ENCODE peak calls at places on chromosomes 11 and 22, in four cellular contexts. V is K562, U is HCT116, A is HepG2. E is an unnamed sample. For H3K9me3, the result is how much of the 10 kb centered on the place peaks cover.

GRCh38 chr11:111702623-111703022 is 63.6 kb downstream of the PPP2R1B start:
- DNase-seq in U (no peak), V (no peak), A (no peak), E (no peak)

GRCh38 chr11:21250196-21250595 is 580.8 kb downstream of the NELL1 start:
- DNase-seq in A (no peak), V (no peak), U (no peak), E (no peak)

GRCh38 chr11:46075168-46075567 is 46.1 kb downstream of the PHF21A start:
- DNase-seq in U (no peak), A (no peak), V (peak), E (peak)

GRCh38 chr11:118895093-118896039 is 11.7 kb downstream of the CXCR5 start:
- DNase-seq in V (no peak), U (no peak), A (no peak), E (no peak)

GRCh38 chr11:38274031-38274430 is 1676.0 kb upstream of the RAG2 start:
- DNase-seq in V (no peak), U (no peak), A (no peak), E (no peak)

GRCh38 chr11:67253872-67254624 is 12.2 kb upstream of the GRK2 start:
- DNase-seq in U (no peak), V (no peak), A (no peak), E (no peak)

GRCh38 chr22:43529954-43530863 is 118.4 kb downstream of the MPPED1 start:
- DNase-seq in V (no peak), A (no peak), U (no peak), E (no peak)

GRCh38 chr11:45179686-45180085 is 33.2 kb downstream of the PRDM11 start:
- DNase-seq in U (no peak), A (no peak), V (no peak), E (no peak)

GRCh38 chr11:130675456-130675855 is 227.0 kb downstream of the ADAMTS15 start:
- DNase-seq in A (no peak), U (no peak), V (no peak), E (no peak)

GRCh38 chr11:7449196-7449840 is 36.0 kb upstream of the OLFML1 start:
- DNase-seq in U (no peak), V (no peak), A (no peak), E (no peak)

GRCh38 chr22:25139062-25139461 is 60.6 kb upstream of the CRYBB3 start:
- DNase-seq in V (no peak), A (no peak), U (no peak), E (no peak)

GRCh38 chr22:27335102-27335660 is 466.4 kb downstream of the MN1 start:
- DNase-seq in U (no peak), A (no peak), V (no peak), E (no peak)

GRCh38 chr11:74019860-74020259 is 11.0 kb upstream of the UCP3 start:
- DNase-seq in U (no peak), V (no peak), A (no peak), E (no peak)

GRCh38 chr11:64086263-64086938 is 50.7 kb downstream of the FLRT1 start:
- DNase-seq in U (no peak), V (no peak), A (no peak), E (no peak)

GRCh38 chr11:65859812-65860277 is 388 bp upstream of the MUS81 start:
- DNase-seq in U (no peak), V (no peak), A (no peak), E (no peak)

GRCh38 chr22:33909075-33909458 is 11.2 kb downstream of the LARGE1 start:
- DNase-seq in V (no peak), U (no peak), A (peak), E (no peak)

GRCh38 chr11:11296434-11296833 is 56.6 kb downstream of the CSNK2A3 start:
- DNase-seq in V (no peak), U (no peak), A (no peak), E (no peak)

GRCh38 chr22:42994917-42995562 is 19.9 kb downstream of the PACSIN2 start:
- DNase-seq in U (no peak), V (no peak), A (peak), E (peak)

GRCh38 chr11:109138200-109138599 is 283.8 kb upstream of the C11orf87 start:
- DNase-seq in A (no peak), V (no peak), U (no peak), E (no peak)

GRCh38 chr22:39101226-39101625 is 4.2 kb downstream of the APOBEC3H start:
- DNase-seq in A (no peak), V (no peak), U (no peak), E (no peak)

GRCh38 chr11:128697645-128698174 is 3.8 kb downstream of the FLI1 start:
- DNase-seq in A (no peak), U (no peak), V (no peak), E (no peak)

GRCh38 chr22:46002757-46003270 is 25.9 kb upstream of the WNT7B start:
- DNase-seq in U (no peak), A (no peak), V (no peak), E (no peak)

GRCh38 chr11:113305440-113306336 is 8.7 kb upstream of the TTC12 start:
- DNase-seq in A (peak), V (peak), U (peak), E (peak)

GRCh38 chr11:69022268-69022667 is 9.2 kb upstream of the MRGPRF start:
- DNase-seq in U (no peak), V (no peak), A (no peak), E (no peak)

GRCh38 chr11:122741613-122742012 is 86.1 kb downstream of the UBASH3B start:
- DNase-seq in V (no peak), A (no peak), U (no peak), E (no peak)

GRCh38 chr11:57459112-57460016 is 964 bp upstream of the RTN4RL2 start:
- DNase-seq in U (no peak), V (peak), A (no peak), E (no peak)

GRCh38 chr11:18321622-18321990 is 334 bp downstream of the HPS5 start:
- DNase-seq in A (no peak), V (no peak), U (no peak), E (no peak)

GRCh38 chr22:24271406-24271760 is 752 bp downstream of the SPECC1L start:
- DNase-seq in U (no peak), A (no peak), V (peak), E (no peak)

GRCh38 chr11:36945384-36945783 is 347.3 kb upstream of the RAG2 start:
- DNase-seq in U (no peak), V (no peak), A (no peak), E (no peak)

GRCh38 chr22:36979511-36979910 is 39.7 kb downstream of the TST start:
- DNase-seq in U (no peak), V (no peak), A (no peak), E (no peak)

GRCh38 chr11:73652046-73652730 is 5.8 kb downstream of the PLEKHB1 start:
- DNase-seq in V (no peak), U (peak), A (peak), E (no peak)

GRCh38 chr11:5280582-5281102 is 10.9 kb upstream of the HBE1 start:
- DNase-seq in A (peak), V (peak), U (peak), E (peak)

GRCh38 chr11:26960265-26960664 is 33.6 kb upstream of the FIBIN start:
- DNase-seq in A (no peak), U (no peak), V (no peak), E (no peak)

GRCh38 chr22:41285441-41285819 is 557 bp downstream of the RANGAP1 start:
- DNase-seq in U (peak), A (peak), V (peak), E (no peak)

GRCh38 chr22:41285820-41286638 is at the start of gene RANGAP1:
- DNase-seq in U (peak), A (peak), V (peak), E (peak)

GRCh38 chr22:41284465-41284864 is 1.5 kb downstream of the RANGAP1 start:
- DNase-seq in A (no peak), V (no peak), U (no peak), E (no peak)

GRCh38 chr22:41288245-41288946 is 2.4 kb upstream of the RANGAP1 start:
- DNase-seq in U (peak), V (no peak), A (peak), E (peak)

DNA sequence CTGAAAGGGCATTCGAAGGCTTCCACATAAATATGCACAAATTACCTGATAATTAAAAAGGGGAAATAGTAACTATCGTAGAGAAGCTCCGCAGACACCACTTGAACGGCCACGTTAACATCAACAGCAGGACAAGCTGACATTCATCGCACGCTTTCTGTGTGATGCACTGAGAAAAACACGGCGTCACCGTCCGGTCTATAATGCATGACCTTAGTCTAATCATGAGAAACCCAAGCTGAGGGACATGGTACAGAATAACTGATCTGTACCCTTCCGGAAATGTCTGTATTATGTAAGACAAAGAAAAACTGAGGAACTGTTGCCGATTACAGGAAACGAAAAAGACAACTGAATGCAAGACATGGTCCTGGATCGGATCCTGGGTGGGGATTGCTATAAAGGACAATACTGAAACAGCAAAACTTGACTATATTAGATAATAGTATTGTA is 678 bp upstream of the RANGAP1 start:
- DNase-seq in A (peak), V (peak), U (no peak), E (no peak)
- TF ChIP-seq TCF7L2 in A (no peak), V (no peak), U (no peak), E (no peak)

DNA sequence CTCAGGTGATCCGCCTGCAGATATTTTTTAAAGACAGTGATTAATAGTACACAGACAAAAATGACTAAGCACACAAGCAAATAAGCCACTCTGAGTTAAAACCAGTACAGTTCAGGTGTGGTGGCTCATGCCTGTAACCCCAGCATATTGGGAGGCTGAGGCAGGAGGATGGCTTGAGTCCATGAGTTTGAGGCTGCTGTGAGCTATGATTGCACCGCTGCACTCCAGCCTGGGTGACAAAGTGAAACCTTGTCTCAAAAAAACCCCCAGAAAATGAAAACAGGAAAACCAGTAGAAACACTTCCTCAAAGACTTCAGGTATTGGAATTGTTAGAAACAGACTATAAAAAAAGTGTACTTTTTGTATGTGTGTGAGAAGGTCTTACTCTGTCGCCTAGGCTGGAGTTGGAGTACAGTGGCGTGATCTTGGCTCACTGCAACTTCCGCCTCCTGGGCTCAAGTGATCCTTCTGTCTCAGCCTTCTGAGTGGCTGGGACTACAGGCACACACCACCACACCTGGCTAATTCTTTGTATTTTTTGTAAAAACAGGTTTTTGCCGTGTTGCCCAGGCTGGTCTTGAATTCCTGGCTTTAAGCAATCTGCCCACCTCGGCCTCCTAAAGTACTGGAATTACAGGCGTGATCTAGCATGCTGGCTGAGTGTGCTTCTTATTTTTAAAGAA is 33.1 kb downstream of the PPP6R2 start:
- DNase-seq in U (no peak), A (no peak), V (no peak), E (no peak)
- H3K27ac ChIP-seq in U (no peak), A (no peak), V (no peak), E (no peak)

DNA sequence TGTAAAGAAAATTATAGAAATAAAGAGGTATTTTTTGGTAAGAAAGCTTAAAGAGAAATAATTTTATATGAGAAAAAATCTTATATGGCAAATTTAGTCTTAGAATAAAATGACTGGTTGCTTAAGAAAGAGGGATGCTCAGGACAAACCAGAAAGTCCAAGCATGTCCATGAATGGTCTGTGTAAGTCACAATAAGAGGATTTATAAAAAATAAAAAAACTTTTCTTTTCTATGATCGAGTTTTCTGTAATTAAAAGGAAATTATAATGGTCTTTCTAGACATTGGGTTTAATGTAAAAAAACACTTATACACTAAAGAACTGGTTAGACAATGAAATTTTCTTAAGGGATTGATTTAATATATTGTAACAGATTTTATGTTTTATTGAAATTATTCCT is 819.6 kb downstream of the TBC1D22A start:
- DNase-seq in U (no peak), V (no peak), A (no peak), E (no peak)
- H3K9me3 ChIP-seq in U (under half), V (under half), A (under half), E (under half)

GRCh38 chr11:107969219-107969618 is 39.5 kb upstream of the CUL5 start:
- DNase-seq in V (peak), A (no peak), U (peak), E (no peak)
- TF ChIP-seq TCF7L2 in V (no peak), A (no peak), U (no peak), E (no peak)

DNA sequence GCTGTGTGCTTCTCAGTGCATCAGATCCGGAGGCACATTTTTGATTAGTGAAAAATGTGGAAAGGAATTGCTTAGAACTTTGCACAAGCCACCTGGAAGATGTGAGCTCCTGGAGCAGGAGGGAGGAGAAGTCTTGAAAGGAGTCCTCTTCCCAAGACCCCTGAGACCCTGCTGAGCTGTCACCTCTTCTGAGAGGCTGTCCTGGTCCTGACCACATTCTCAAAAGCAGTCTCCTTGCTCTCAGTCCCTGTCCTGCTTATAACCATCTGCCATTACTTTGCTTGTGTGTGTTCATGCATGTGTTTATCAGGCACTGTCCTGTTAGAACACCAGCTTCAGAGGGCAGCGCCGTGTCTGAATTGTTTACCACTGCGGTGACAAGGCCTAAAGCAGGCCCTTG is 86.5 kb downstream of the BCR start:
- DNase-seq in U (no peak), V (no peak), A (no peak), E (no peak)
- H3K27ac ChIP-seq in U (no peak), V (no peak), A (no peak), E (no peak)

GRCh38 chr22:49011769-49012598 is 815.7 kb downstream of the BRD1 start:
- DNase-seq in A (no peak), V (no peak), U (no peak), E (no peak)

GRCh38 chr22:49012695-49013094 is 815.0 kb downstream of the BRD1 start:
- DNase-seq in V (no peak), A (no peak), U (no peak), E (no peak)

GRCh38 chr22:49014227-49015201 is 813.2 kb downstream of the BRD1 start:
- DNase-seq in A (no peak), U (no peak), V (no peak), E (no peak)

GRCh38 chr22:49015459-49015858 is 812.2 kb downstream of the BRD1 start:
- DNase-seq in V (no peak), U (no peak), A (no peak), E (no peak)

GRCh38 chr22:49013707-49014106 is 814.0 kb downstream of the BRD1 start:
- DNase-seq in A (no peak), V (no peak), U (no peak), E (no peak)
- H3K9me3 ChIP-seq in A (under half), V (under half), U (under half), E (under half)

GRCh38 chr11:35539781-35540281 is 14.4 kb upstream of the PAMR1 start:
- DNase-seq in V (no peak), A (no peak), U (no peak), E (no peak)
- TF ChIP-seq TCF7L2 in V (no peak), A (no peak), U (no peak), E (no peak)

GRCh38 chr11:84146826-84147225 is 860.7 kb upstream of the CCDC90B start:
- DNase-seq in V (no peak), A (no peak), U (no peak), E (no peak)

GRCh38 chr11:84142411-84142810 is 856.2 kb upstream of the CCDC90B start:
- DNase-seq in A (no peak), V (no peak), U (no peak), E (no peak)

GRCh38 chr11:84140386-84141169 is 854.4 kb upstream of the CCDC90B start:
- DNase-seq in A (no peak), U (no peak), V (no peak), E (no peak)

DNA sequence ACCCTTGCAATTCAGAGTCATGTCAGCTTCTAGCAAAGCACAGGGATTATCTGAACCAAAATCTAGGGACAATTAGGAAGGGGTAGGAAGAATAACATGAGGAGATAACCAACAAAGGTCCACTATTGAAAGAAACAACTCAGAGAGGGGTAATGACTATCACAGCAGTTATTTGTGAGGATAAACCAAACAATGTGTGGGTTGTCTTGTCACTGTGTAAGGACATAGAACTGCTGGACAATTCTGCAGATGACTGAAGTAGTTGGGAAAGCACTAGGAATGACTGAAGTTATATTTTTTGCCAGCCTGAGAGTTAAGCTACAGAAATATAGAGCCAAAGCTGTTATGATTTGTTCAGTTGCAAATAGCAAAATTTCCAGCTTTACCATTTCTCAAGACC is 858.4 kb upstream of the CCDC90B start:
- DNase-seq in V (no peak), A (no peak), U (no peak), E (no peak)
- H3K27ac ChIP-seq in V (no peak), A (no peak), U (no peak), E (no peak)

GRCh38 chr11:71144736-71145135 is 107.6 kb downstream of the SHANK2 start:
- DNase-seq in V (no peak), A (no peak), U (no peak), E (no peak)
- H3K9me3 ChIP-seq in V (under half), A (under half), U (under half), E (under half)